ENCODE peak calls at places on chromosomes 5 and 9, in five cellular contexts. B is stimulated activated naive CD4-positive, alpha-beta T cell; W is HFFc6; S is CD4-positive, CD25-positive, alpha-beta regulatory T cell; V is H54. A is an unnamed sample.

GRCh38 chr9:70398145-70398556 is 16.3 kb downstream of the KLF9 start:
- DNase-seq in B (peak), W (no peak), S (peak), V (no peak), A (no peak)

GRCh38 chr5:143525176-143525575 is 121.7 kb upstream of the NR3C1 start:
- DNase-seq in B (no peak), W (no peak), S (no peak), V (no peak), A (no peak)

GRCh38 chr9:88258012-88258411 is 119.7 kb upstream of the SPATA31C2 start:
- DNase-seq in B (no peak), W (peak), S (no peak), V (no peak), A (peak)

GRCh38 chr9:98625728-98626127 is 83.0 kb downstream of the GABBR2 start:
- DNase-seq in B (no peak), W (no peak), S (no peak), V (no peak), A (no peak)

GRCh38 chr5:31449175-31449574 is 82.7 kb downstream of the DROSHA start:
- DNase-seq in B (no peak), W (peak), S (no peak), V (no peak), A (peak)

GRCh38 chr5:59673438-59674058 is 220.0 kb downstream of the PDE4D start:
- DNase-seq in B (peak), W (peak), S (peak), V (no peak), A (peak)

GRCh38 chr5:137498736-137499505 is at the start of gene SPOCK1:
- DNase-seq in B (peak), W (peak), S (peak), V (peak), A (peak)

GRCh38 chr5:56817306-56817986 is 2.1 kb downstream of the MAP3K1 start:
- DNase-seq in B (no peak), W (no peak), S (peak), V (no peak), A (no peak)

GRCh38 chr5:128345247-128345646 is 192.8 kb downstream of the FBN2 start:
- DNase-seq in B (no peak), W (no peak), S (no peak), V (no peak), A (no peak)

GRCh38 chr9:134390947-134391318 is 64.7 kb downstream of the RXRA start:
- DNase-seq in B (no peak), W (no peak), S (no peak), V (no peak), A (no peak)

GRCh38 chr5:136200761-136201160 is 7.8 kb upstream of the SMIM32 start:
- DNase-seq in B (no peak), W (no peak), S (no peak), V (no peak), A (no peak)

GRCh38 chr9:13282998-13283397 is 3.5 kb upstream of the MPDZ start:
- DNase-seq in B (no peak), W (no peak), S (no peak), V (no peak), A (peak)

GRCh38 chr9:93895535-93895934 is 59.6 kb downstream of the BARX1 start:
- DNase-seq in B (no peak), W (no peak), S (no peak), V (no peak), A (no peak)

A was measured in AG08395.